ENCODE peak calls at places on chromosomes 11 and 22, in six cellular contexts. I is fibroblast of pulmonary artery, F is tibial artery, L is HL-60, X is brain microvascular endothelial cell, V is upper lobe of right lung. E is an unnamed sample.
A peak's percentile ranks its signal among the peaks of the same experiment; 100 is the strongest.

GRCh38 chr11:5362017-5362625 is 10.8 kb downstream of the OR51B6 start:
- DNase-seq in I (peak; percentile 28), F (no peak), L (no peak), X (no peak), V (no peak), E (no peak)

GRCh38 chr11:94544832-94545640 is 1.3 kb downstream of the FUT4 start:
- DNase-seq in I (no peak), F (peak; percentile 31), L (peak; percentile 38), X (no peak), V (peak; percentile 70), E (peak; percentile 26)

GRCh38 chr11:45110562-45110961 is 35.9 kb upstream of the PRDM11 start:
- DNase-seq in I (peak; percentile 85), F (no peak), L (peak; percentile 47), X (peak; percentile 58), V (no peak), E (peak; percentile 48)

GRCh38 chr22:22803285-22803853 is 84.2 kb upstream of the IGLL5 start:
- DNase-seq in I (no peak), F (no peak), L (no peak), X (no peak), V (no peak), E (no peak)

GRCh38 chr11:82792319-82792718 is 58.7 kb upstream of the FAM181B start:
- DNase-seq in I (no peak), F (no peak), L (no peak), X (no peak), V (no peak), E (no peak)

GRCh38 chr11:13368041-13368446 is 90.5 kb downstream of the BMAL1 start:
- DNase-seq in I (peak; percentile 15), F (no peak), L (no peak), X (peak; percentile 35), V (no peak), E (no peak)

GRCh38 chr11:11538277-11538960 is 83.4 kb downstream of the GALNT18 start:
- DNase-seq in I (no peak), F (no peak), L (no peak), X (no peak), V (no peak), E (peak; percentile 83)

GRCh38 chr11:101866619-101867491 is 48.0 kb upstream of the CEP126 start:
- DNase-seq in I (no peak), F (no peak), L (no peak), X (peak; percentile 27), V (no peak), E (no peak)

GRCh38 chr11:45182902-45183301 is 36.5 kb downstream of the PRDM11 start:
- DNase-seq in I (peak; percentile 54), F (no peak), L (no peak), X (peak; percentile 20), V (no peak), E (no peak)

GRCh38 chr11:20025331-20025840 is 134.9 kb downstream of the DBX1 start:
- DNase-seq in I (no peak), F (no peak), L (no peak), X (no peak), V (no peak), E (no peak)

GRCh38 chr22:44360686-44361381 is 48.1 kb upstream of the SHISAL1 start:
- DNase-seq in I (peak; percentile 67), F (peak; percentile 60), L (no peak), X (peak; percentile 44), V (peak; percentile 67), E (no peak)

GRCh38 chr22:22738959-22739585 is 94.7 kb downstream of the GGTLC2 start:
- DNase-seq in I (no peak), F (no peak), L (no peak), X (no peak), V (no peak), E (no peak)

GRCh38 chr11:122979815-122980656 is 1.6 kb downstream of the BSX start:
- DNase-seq in I (no peak), F (no peak), L (no peak), X (no peak), V (no peak), E (no peak)

GRCh38 chr11:6248248-6248647 is 9.4 kb downstream of the CNGA4 start:
- DNase-seq in I (peak; percentile 88), F (no peak), L (no peak), X (no peak), V (no peak), E (no peak)

GRCh38 chr22:37218399-37218770 is 6.1 kb upstream of the SSTR3 start:
- DNase-seq in I (no peak), F (no peak), L (no peak), X (no peak), V (no peak), E (no peak)

GRCh38 chr11:19980957-19981669 is 179.2 kb downstream of the DBX1 start:
- DNase-seq in I (peak; percentile 73), F (peak; percentile 35), L (no peak), X (peak; percentile 69), V (no peak), E (no peak)

GRCh38 chr11:45025716-45026492 is 75.2 kb upstream of the TP53I11 start:
- DNase-seq in I (peak; percentile 88), F (peak; percentile 53), L (peak; percentile 23), X (no peak), V (no peak), E (peak; percentile 82)

GRCh38 chr11:64305691-64306562 is 603 bp downstream of the ESRRA start:
- DNase-seq in I (peak; percentile 36), F (peak; percentile 54), L (peak; percentile 92), X (no peak), V (peak; percentile 91), E (peak; percentile 77)
- TF ChIP-seq CTCF in I (no peak), F (no peak), L (no peak), X (peak; percentile 44), V (peak; percentile 35), E (no peak)

DNA sequence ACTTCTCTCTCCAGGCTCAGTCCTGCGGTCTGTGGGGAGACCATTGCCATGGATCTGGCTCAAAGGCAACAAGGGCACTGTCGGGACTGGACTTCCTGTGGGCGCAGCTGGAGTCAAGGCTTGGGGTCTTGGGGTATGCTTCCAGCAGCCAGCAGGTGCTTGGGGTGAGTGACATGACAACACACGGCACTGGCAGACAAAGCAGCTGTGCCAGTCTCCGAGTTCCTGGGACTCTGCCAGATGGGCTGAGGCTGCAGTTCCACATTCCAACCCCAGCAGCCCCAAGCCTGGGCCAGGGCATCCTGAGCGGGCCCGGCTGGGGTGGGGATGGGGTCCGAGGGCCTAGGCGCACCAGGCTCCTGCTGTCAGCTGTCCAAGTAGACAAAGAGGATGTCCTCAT is 12.3 kb downstream of the GUCD1 start:
- DNase-seq in I (no peak), F (no peak), L (peak; percentile 67), X (no peak), V (peak; percentile 78), E (peak; percentile 60)
- TF ChIP-seq CTCF in I (no peak), F (no peak), L (no peak), X (no peak), V (no peak), E (no peak)

DNA sequence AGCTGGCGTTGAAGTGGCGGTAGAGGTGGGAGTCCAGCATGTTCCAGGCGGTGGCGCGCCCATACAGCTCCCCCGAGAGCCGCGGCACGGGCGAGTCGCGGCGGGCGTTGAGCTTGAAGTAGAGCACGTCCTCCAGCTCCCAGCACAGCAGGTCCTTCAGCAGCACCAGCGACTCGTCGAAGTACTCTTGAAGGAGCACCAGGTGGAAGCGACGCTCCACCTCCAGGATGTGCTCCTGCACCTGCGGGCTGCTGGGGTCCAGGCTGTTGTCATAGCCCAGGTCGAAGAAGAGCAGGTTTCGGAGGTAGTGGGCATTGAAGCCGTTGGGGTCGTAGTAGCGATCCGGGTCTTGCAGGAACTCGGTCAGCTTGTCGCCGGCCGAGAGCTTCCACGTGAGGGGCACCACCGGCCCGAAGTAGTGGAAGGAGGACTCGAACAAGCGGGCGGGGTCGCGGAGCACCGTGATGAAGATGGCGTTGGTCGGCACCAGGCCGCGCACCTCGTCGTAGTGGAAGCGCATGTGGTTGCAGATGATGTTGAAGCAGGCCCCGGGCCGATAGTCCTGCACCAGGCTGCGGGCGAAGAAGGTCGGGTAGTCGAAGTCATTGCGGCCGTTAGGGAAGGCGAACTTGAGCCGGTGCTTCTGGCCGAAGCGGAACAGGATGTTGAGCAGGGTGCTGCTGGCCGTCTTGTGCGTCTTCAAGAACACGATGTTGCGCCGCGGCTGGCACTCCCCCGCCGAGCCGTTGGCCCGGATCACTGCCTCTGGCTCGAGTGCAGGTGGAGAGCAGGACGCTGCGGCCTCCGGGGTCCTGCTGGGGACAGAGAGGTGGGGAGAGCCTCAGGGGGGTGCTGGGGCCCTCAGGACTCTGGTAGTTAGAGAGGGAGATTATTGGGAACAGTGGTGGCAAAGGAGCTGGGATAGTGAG is 9.0 kb upstream of the SEC14L6 start:
- DNase-seq in I (no peak), F (no peak), L (no peak), X (no peak), V (no peak), E (no peak)
- TF ChIP-seq CTCF in I (no peak), F (no peak), L (no peak), X (peak; percentile 4), V (no peak), E (no peak)

GRCh38 chr11:80086496-80087055 is 645.7 kb upstream of the TENM4 start:
- DNase-seq in I (no peak), F (no peak), L (no peak), X (no peak), V (no peak), E (no peak)
- TF ChIP-seq CTCF in I (no peak), F (no peak), L (no peak), X (no peak), V (no peak), E (no peak)

GRCh38 chr22:38906024-38906423 is 34.0 kb upstream of the CBX6 start:
- DNase-seq in I (no peak), F (no peak), L (no peak), X (no peak), V (no peak), E (no peak)
- TF ChIP-seq CTCF in I (no peak), F (no peak), L (no peak), X (no peak), V (no peak), E (no peak)

DNA sequence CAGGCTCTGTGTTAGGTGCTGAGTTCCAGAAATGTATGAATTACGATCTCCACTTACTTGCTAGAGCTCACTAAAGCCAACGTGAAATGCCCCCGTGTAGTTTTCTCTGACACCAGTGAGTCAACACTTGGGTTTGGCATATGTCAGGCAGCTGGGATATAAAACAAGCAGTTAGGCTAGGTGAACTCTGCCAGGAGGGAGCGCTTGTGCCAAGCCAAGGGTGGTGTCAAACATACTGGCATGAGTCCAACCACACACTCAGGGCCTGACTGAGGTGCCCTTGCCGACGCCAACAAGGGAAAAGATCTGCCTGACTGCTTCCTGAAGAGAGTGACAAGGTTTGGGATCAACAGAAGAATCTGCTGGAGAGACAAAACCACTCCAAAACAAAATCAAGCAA is 167.8 kb upstream of the NARS2 start:
- DNase-seq in I (no peak), F (no peak), L (no peak), X (no peak), V (peak; percentile 77), E (peak; percentile 70)
- TF ChIP-seq CTCF in I (no peak), F (no peak), L (no peak), X (no peak), V (no peak), E (no peak)